ENCODE peak calls at places on chromosomes 13 and 19, in four cellular contexts. G is MCF 10A; B is activated CD4-positive, alpha-beta T cell treated with anti-CD3 and anti-CD28 coated beads, Interleukin-2, amount 50 U/mL, for 24 hours; D is HS-5. P is an unnamed sample.
A peak's percentile ranks its signal among the peaks of the same experiment; 100 is the strongest.

GRCh38 chr13:21123956-21124355 is 52.4 kb downstream of the SKA3 start:
- DNase-seq in G (no peak), D (no peak), B (no peak), P (no peak)

GRCh38 chr19:5030822-5031221 is 61.9 kb downstream of the KDM4B start:
- DNase-seq in G (no peak), D (no peak), B (no peak), P (no peak)

GRCh38 chr13:30818323-30818960 is 83.1 kb downstream of the ALOX5AP start:
- DNase-seq in G (peak; percentile 68), B (no peak), D (no peak), P (peak; percentile 90)

GRCh38 chr13:110006304-110006703 is 219.9 kb upstream of the IRS2 start:
- DNase-seq in B (no peak), D (no peak), G (peak; percentile 96), P (no peak)

GRCh38 chr19:46620267-46620666 is 4.6 kb downstream of the PTGIR start:
- DNase-seq in B (no peak), D (no peak), G (no peak), P (no peak)

GRCh38 chr13:45529758-45530157 is 65.0 kb downstream of the COG3 start:
- DNase-seq in G (no peak), D (no peak), B (no peak), P (no peak)

GRCh38 chr19:44575116-44575700 is 38.2 kb upstream of the IGSF23 start:
- DNase-seq in G (no peak), D (no peak), B (no peak), P (no peak)

GRCh38 chr13:114296902-114297301 is 15.5 kb downstream of the UPF3A start:
- DNase-seq in B (no peak), D (no peak), G (no peak), P (no peak)

GRCh38 chr13:30441304-30441703 is 19.0 kb downstream of the UBE2L5 start:
- DNase-seq in D (no peak), B (no peak), G (no peak), P (no peak)

P was measured in GM04503.